ENCODE peak calls at places on chromosomes 4 and X, in six cellular contexts. One of them, this sample, is unnamed.

GRCh38 chrX:113529425-113530013 is 688.9 kb upstream of the AMOT start:
- DNase-seq in naive thymus-derived CD8-positive, alpha-beta T cell: no peak
- DNase-seq in endothelial cell: no peak
- DNase-seq in AG08396: no peak
- DNase-seq in AML-193: no peak
- DNase-seq in occipital lobe: no peak
- DNase-seq in this sample: no peak

GRCh38 chr4:22299678-22300077 is 216.2 kb downstream of the ADGRA3 start:
- DNase-seq in naive thymus-derived CD8-positive, alpha-beta T cell: no peak
- DNase-seq in endothelial cell: no peak
- DNase-seq in AG08396: no peak
- DNase-seq in AML-193: no peak
- DNase-seq in occipital lobe: no peak
- DNase-seq in this sample: no peak

GRCh38 chr4:88791274-88791673 is 93.6 kb upstream of the NAP1L5 start:
- DNase-seq in naive thymus-derived CD8-positive, alpha-beta T cell: no peak
- DNase-seq in endothelial cell: no peak
- DNase-seq in AG08396: no peak
- DNase-seq in AML-193: peak; percentile 23
- DNase-seq in occipital lobe: no peak
- DNase-seq in this sample: no peak

GRCh38 chr4:19254476-19254875 is 997.2 kb upstream of the SLIT2 start:
- DNase-seq in naive thymus-derived CD8-positive, alpha-beta T cell: no peak
- DNase-seq in endothelial cell: no peak
- DNase-seq in AG08396: no peak
- DNase-seq in AML-193: no peak
- DNase-seq in occipital lobe: no peak
- DNase-seq in this sample: no peak

GRCh38 chr4:114132830-114133229 is 153.4 kb upstream of the ARSJ start:
- DNase-seq in naive thymus-derived CD8-positive, alpha-beta T cell: no peak
- DNase-seq in endothelial cell: no peak
- DNase-seq in AG08396: no peak
- DNase-seq in AML-193: no peak
- DNase-seq in occipital lobe: no peak
- DNase-seq in this sample: no peak

GRCh38 chr4:104491826-104492771 is 2.6 kb downstream of the CXXC4 start:
- DNase-seq in naive thymus-derived CD8-positive, alpha-beta T cell: no peak
- DNase-seq in endothelial cell: no peak
- DNase-seq in AG08396: peak; percentile 3
- DNase-seq in AML-193: no peak
- DNase-seq in occipital lobe: no peak
- DNase-seq in this sample: no peak

GRCh38 chr4:139858436-139859225 is 193.0 kb downstream of the MGST2 start:
- DNase-seq in naive thymus-derived CD8-positive, alpha-beta T cell: no peak
- DNase-seq in endothelial cell: no peak
- DNase-seq in AG08396: no peak
- DNase-seq in AML-193: no peak
- DNase-seq in occipital lobe: no peak
- DNase-seq in this sample: no peak

GRCh38 chr4:68077737-68078136 is 51.9 kb downstream of the TMPRSS11F start:
- DNase-seq in naive thymus-derived CD8-positive, alpha-beta T cell: no peak
- DNase-seq in endothelial cell: no peak
- DNase-seq in AG08396: no peak
- DNase-seq in AML-193: no peak
- DNase-seq in occipital lobe: no peak
- DNase-seq in this sample: no peak

GRCh38 chr4:81030617-81031388 is at the start of gene BMP3:
- DNase-seq in naive thymus-derived CD8-positive, alpha-beta T cell: no peak
- DNase-seq in endothelial cell: peak; percentile 43
- DNase-seq in AG08396: peak; percentile 32
- DNase-seq in AML-193: no peak
- DNase-seq in occipital lobe: no peak
- DNase-seq in this sample: no peak

GRCh38 chrX:18271725-18272124 is 51.0 kb upstream of the BEND2 start:
- DNase-seq in naive thymus-derived CD8-positive, alpha-beta T cell: no peak
- DNase-seq in endothelial cell: no peak
- DNase-seq in AG08396: no peak
- DNase-seq in AML-193: no peak
- DNase-seq in occipital lobe: no peak
- DNase-seq in this sample: no peak

GRCh38 chrX:66074920-66075879 is 35.3 kb upstream of the VSIG4 start:
- DNase-seq in naive thymus-derived CD8-positive, alpha-beta T cell: no peak
- DNase-seq in endothelial cell: no peak
- DNase-seq in AG08396: no peak
- DNase-seq in AML-193: peak; percentile 68
- DNase-seq in occipital lobe: no peak
- DNase-seq in this sample: no peak

GRCh38 chrX:45801554-45801953 is 600.9 kb upstream of the DIPK2B start:
- DNase-seq in naive thymus-derived CD8-positive, alpha-beta T cell: no peak
- DNase-seq in endothelial cell: no peak
- DNase-seq in AG08396: no peak
- DNase-seq in AML-193: peak; percentile 59
- DNase-seq in occipital lobe: no peak
- DNase-seq in this sample: no peak